ENCODE peak calls at places on chromosomes 6 and 20, in ten cellular contexts. One of them, this sample, is unnamed.

GRCh38 chr6:105257350-105257749 is 77.5 kb upstream of the POPDC3 start:
- DNase-seq in tibial nerve: no peak
- DNase-seq in mammary epithelial cell: no peak
- DNase-seq in ovary: no peak
- DNase-seq in foreskin fibroblast: no peak
- DNase-seq in kidney epithelial cell: no peak
- DNase-seq in glutamatergic neuron: no peak
- DNase-seq in fibroblast of villous mesenchyme: no peak
- DNase-seq in Panc1: no peak
- DNase-seq in GM20000: no peak
- DNase-seq in this sample: no peak

GRCh38 chr20:17640875-17641378 is 41.1 kb downstream of the RRBP1 start:
- DNase-seq in tibial nerve: no peak
- DNase-seq in mammary epithelial cell: no peak
- DNase-seq in ovary: no peak
- DNase-seq in foreskin fibroblast: no peak
- DNase-seq in kidney epithelial cell: no peak
- DNase-seq in glutamatergic neuron: no peak
- DNase-seq in fibroblast of villous mesenchyme: no peak
- DNase-seq in Panc1: no peak
- DNase-seq in GM20000: no peak
- DNase-seq in this sample: no peak

GRCh38 chr20:39775110-39775509 is 813.0 kb downstream of the DHX35 start:
- DNase-seq in tibial nerve: peak; percentile 64
- DNase-seq in mammary epithelial cell: peak; percentile 41
- DNase-seq in ovary: no peak
- DNase-seq in foreskin fibroblast: peak; percentile 77
- DNase-seq in kidney epithelial cell: no peak
- DNase-seq in glutamatergic neuron: no peak
- DNase-seq in fibroblast of villous mesenchyme: peak; percentile 32
- DNase-seq in Panc1: no peak
- DNase-seq in GM20000: no peak
- DNase-seq in this sample: no peak

GRCh38 chr20:6824401-6824800 is 56.9 kb downstream of the BMP2 start:
- DNase-seq in tibial nerve: no peak
- DNase-seq in mammary epithelial cell: no peak
- DNase-seq in ovary: no peak
- DNase-seq in foreskin fibroblast: no peak
- DNase-seq in kidney epithelial cell: no peak
- DNase-seq in glutamatergic neuron: no peak
- DNase-seq in fibroblast of villous mesenchyme: no peak
- DNase-seq in Panc1: no peak
- DNase-seq in GM20000: no peak
- DNase-seq in this sample: no peak

GRCh38 chr6:27092316-27092692 is 155.2 kb upstream of the PRSS16 start:
- DNase-seq in tibial nerve: no peak
- DNase-seq in mammary epithelial cell: no peak
- DNase-seq in ovary: no peak
- DNase-seq in foreskin fibroblast: no peak
- DNase-seq in kidney epithelial cell: no peak
- DNase-seq in glutamatergic neuron: no peak
- DNase-seq in fibroblast of villous mesenchyme: no peak
- DNase-seq in Panc1: no peak
- DNase-seq in GM20000: no peak
- DNase-seq in this sample: no peak

GRCh38 chr6:2900821-2901644 is 2.1 kb downstream of the SERPINB9 start:
- DNase-seq in tibial nerve: no peak
- DNase-seq in mammary epithelial cell: no peak
- DNase-seq in ovary: no peak
- DNase-seq in foreskin fibroblast: peak; percentile 51
- DNase-seq in kidney epithelial cell: no peak
- DNase-seq in glutamatergic neuron: no peak
- DNase-seq in fibroblast of villous mesenchyme: peak; percentile 33
- DNase-seq in Panc1: no peak
- DNase-seq in GM20000: no peak
- DNase-seq in this sample: peak; percentile 37

GRCh38 chr20:37528442-37529213 is 952 bp upstream of the BLCAP start:
- DNase-seq in tibial nerve: no peak
- DNase-seq in mammary epithelial cell: peak; percentile 28
- DNase-seq in ovary: no peak
- DNase-seq in foreskin fibroblast: no peak
- DNase-seq in kidney epithelial cell: no peak
- DNase-seq in glutamatergic neuron: no peak
- DNase-seq in fibroblast of villous mesenchyme: no peak
- DNase-seq in Panc1: no peak
- DNase-seq in GM20000: no peak
- DNase-seq in this sample: no peak

GRCh38 chr6:147758305-147758704 is 249.8 kb downstream of the SAMD5 start:
- DNase-seq in tibial nerve: no peak
- DNase-seq in mammary epithelial cell: no peak
- DNase-seq in ovary: no peak
- DNase-seq in foreskin fibroblast: no peak
- DNase-seq in kidney epithelial cell: no peak
- DNase-seq in glutamatergic neuron: no peak
- DNase-seq in fibroblast of villous mesenchyme: no peak
- DNase-seq in Panc1: no peak
- DNase-seq in GM20000: no peak
- DNase-seq in this sample: no peak

GRCh38 chr6:119147101-119148053 is 68.9 kb upstream of the FAM184A start:
- DNase-seq in tibial nerve: no peak
- DNase-seq in mammary epithelial cell: peak; percentile 93
- DNase-seq in ovary: peak; percentile 40
- DNase-seq in foreskin fibroblast: peak; percentile 98
- DNase-seq in kidney epithelial cell: peak; percentile 95
- DNase-seq in glutamatergic neuron: no peak
- DNase-seq in fibroblast of villous mesenchyme: peak; percentile 97
- DNase-seq in Panc1: peak; percentile 94
- DNase-seq in GM20000: peak; percentile 63
- DNase-seq in this sample: no peak

GRCh38 chr6:48826884-48827701 is 636.0 kb downstream of the MMUT start:
- DNase-seq in tibial nerve: no peak
- DNase-seq in mammary epithelial cell: peak; percentile 100
- DNase-seq in ovary: no peak
- DNase-seq in foreskin fibroblast: peak; percentile 96
- DNase-seq in kidney epithelial cell: peak; percentile 88
- DNase-seq in glutamatergic neuron: no peak
- DNase-seq in fibroblast of villous mesenchyme: peak; percentile 96
- DNase-seq in Panc1: peak; percentile 92
- DNase-seq in GM20000: no peak
- DNase-seq in this sample: peak; percentile 89

GRCh38 chr20:7980332-7981046 is 39.1 kb downstream of the TMX4 start:
- DNase-seq in tibial nerve: no peak
- DNase-seq in mammary epithelial cell: peak; percentile 50
- DNase-seq in ovary: no peak
- DNase-seq in foreskin fibroblast: peak; percentile 77
- DNase-seq in kidney epithelial cell: no peak
- DNase-seq in glutamatergic neuron: no peak
- DNase-seq in fibroblast of villous mesenchyme: peak; percentile 60
- DNase-seq in Panc1: peak; percentile 17
- DNase-seq in GM20000: peak; percentile 32
- DNase-seq in this sample: peak; percentile 38

GRCh38 chr6:5747379-5747778 is 259.3 kb downstream of the NRN1 start:
- DNase-seq in tibial nerve: no peak
- DNase-seq in mammary epithelial cell: no peak
- DNase-seq in ovary: no peak
- DNase-seq in foreskin fibroblast: no peak
- DNase-seq in kidney epithelial cell: no peak
- DNase-seq in glutamatergic neuron: no peak
- DNase-seq in fibroblast of villous mesenchyme: no peak
- DNase-seq in Panc1: no peak
- DNase-seq in GM20000: no peak
- DNase-seq in this sample: no peak

GRCh38 chr6:5745081-5745480 is 261.6 kb downstream of the NRN1 start:
- DNase-seq in tibial nerve: no peak
- DNase-seq in mammary epithelial cell: no peak
- DNase-seq in ovary: no peak
- DNase-seq in foreskin fibroblast: no peak
- DNase-seq in kidney epithelial cell: no peak
- DNase-seq in glutamatergic neuron: no peak
- DNase-seq in fibroblast of villous mesenchyme: no peak
- DNase-seq in Panc1: no peak
- DNase-seq in GM20000: no peak
- DNase-seq in this sample: no peak

GRCh38 chr6:5749016-5749665 is 257.6 kb downstream of the NRN1 start:
- DNase-seq in tibial nerve: no peak
- DNase-seq in mammary epithelial cell: no peak
- DNase-seq in ovary: no peak
- DNase-seq in foreskin fibroblast: no peak
- DNase-seq in kidney epithelial cell: no peak
- DNase-seq in glutamatergic neuron: no peak
- DNase-seq in fibroblast of villous mesenchyme: no peak
- DNase-seq in Panc1: no peak
- DNase-seq in GM20000: no peak
- DNase-seq in this sample: no peak

GRCh38 chr6:5744497-5744896 is 262.2 kb downstream of the NRN1 start:
- DNase-seq in tibial nerve: no peak
- DNase-seq in mammary epithelial cell: no peak
- DNase-seq in ovary: no peak
- DNase-seq in foreskin fibroblast: no peak
- DNase-seq in kidney epithelial cell: no peak
- DNase-seq in glutamatergic neuron: no peak
- DNase-seq in fibroblast of villous mesenchyme: no peak
- DNase-seq in Panc1: no peak
- DNase-seq in GM20000: no peak
- DNase-seq in this sample: no peak

DNA sequence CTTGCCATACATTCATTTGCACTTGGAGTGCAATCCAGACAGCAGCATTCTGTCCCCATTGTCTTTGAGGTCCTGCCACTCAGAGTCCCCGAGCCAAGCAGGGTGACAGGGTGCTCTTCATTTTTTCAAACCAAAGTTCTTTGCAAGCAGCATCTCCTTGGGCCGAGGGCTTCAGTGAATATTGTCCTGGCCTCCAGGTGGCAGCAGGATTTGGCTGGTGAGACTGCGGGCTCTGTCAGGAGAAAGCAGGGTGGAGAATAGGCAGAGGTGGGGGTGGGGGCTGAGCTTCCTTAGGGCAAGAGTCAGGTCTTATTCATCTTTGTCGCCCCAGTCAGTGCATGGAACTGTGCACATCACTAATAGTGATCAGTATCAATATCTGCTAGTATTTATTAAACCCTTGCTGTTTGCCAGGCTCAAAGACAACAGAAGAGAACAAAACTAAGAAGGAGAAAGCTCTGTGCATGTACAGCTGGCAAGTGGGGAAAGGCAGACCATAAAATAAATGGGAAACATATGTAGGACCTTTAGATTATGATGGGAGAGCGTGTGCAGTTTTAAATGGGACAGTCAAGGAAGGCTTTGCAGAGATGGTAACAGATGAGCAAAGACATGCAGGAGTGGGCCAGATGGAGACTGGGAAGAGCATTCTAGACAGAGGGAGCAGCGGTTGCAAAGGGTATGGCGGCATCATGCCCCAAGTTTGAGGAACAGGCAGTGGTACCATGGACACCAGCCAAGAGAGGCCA is 260.2 kb downstream of the NRN1 start:
- DNase-seq in tibial nerve: no peak
- DNase-seq in mammary epithelial cell: no peak
- DNase-seq in ovary: no peak
- DNase-seq in foreskin fibroblast: peak; percentile 55
- DNase-seq in kidney epithelial cell: no peak
- DNase-seq in glutamatergic neuron: peak; percentile 46
- DNase-seq in fibroblast of villous mesenchyme: no peak
- DNase-seq in Panc1: no peak
- DNase-seq in GM20000: no peak
- DNase-seq in this sample: no peak
- TF ChIP-seq CTCF in tibial nerve: no peak
- TF ChIP-seq CTCF in mammary epithelial cell: no peak
- TF ChIP-seq CTCF in ovary: no peak
- TF ChIP-seq CTCF in foreskin fibroblast: peak; percentile 40
- TF ChIP-seq CTCF in kidney epithelial cell: peak; percentile 17
- TF ChIP-seq CTCF in glutamatergic neuron: no peak
- TF ChIP-seq CTCF in fibroblast of villous mesenchyme: peak; percentile 9
- TF ChIP-seq CTCF in Panc1: no peak
- TF ChIP-seq CTCF in GM20000: no peak
- TF ChIP-seq CTCF in this sample: peak; percentile 17

GRCh38 chr6:168333039-168333438 is 13.5 kb upstream of the DACT2 start:
- DNase-seq in tibial nerve: no peak
- DNase-seq in mammary epithelial cell: no peak
- DNase-seq in ovary: no peak
- DNase-seq in foreskin fibroblast: no peak
- DNase-seq in kidney epithelial cell: no peak
- DNase-seq in glutamatergic neuron: no peak
- DNase-seq in fibroblast of villous mesenchyme: no peak
- DNase-seq in Panc1: no peak
- DNase-seq in GM20000: no peak
- DNase-seq in this sample: no peak
- TF ChIP-seq CTCF in tibial nerve: peak; percentile 20
- TF ChIP-seq CTCF in mammary epithelial cell: no peak
- TF ChIP-seq CTCF in ovary: no peak
- TF ChIP-seq CTCF in foreskin fibroblast: no peak
- TF ChIP-seq CTCF in kidney epithelial cell: peak; percentile 16
- TF ChIP-seq CTCF in glutamatergic neuron: peak; percentile 68
- TF ChIP-seq CTCF in fibroblast of villous mesenchyme: peak; percentile 41
- TF ChIP-seq CTCF in Panc1: peak; percentile 90
- TF ChIP-seq CTCF in GM20000: no peak
- TF ChIP-seq CTCF in this sample: peak; percentile 39

DNA sequence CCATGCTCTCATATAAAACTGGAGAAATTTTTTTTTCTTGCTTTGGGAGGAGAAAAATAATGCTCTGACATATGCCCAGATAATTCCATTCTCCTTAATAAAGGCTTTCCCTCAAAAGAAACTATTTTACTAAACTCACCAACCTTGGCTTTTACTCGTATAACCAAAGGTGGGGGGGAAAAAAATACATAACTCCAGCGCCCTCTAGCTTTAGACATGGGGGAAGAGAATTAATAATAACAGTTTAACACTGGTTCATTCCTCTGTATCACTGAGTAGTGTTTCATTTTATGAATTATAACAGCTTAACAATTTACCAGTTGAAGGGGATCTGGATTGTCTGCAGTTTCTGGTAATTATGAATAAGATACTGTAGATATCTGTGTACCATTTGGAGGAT is 1226.1 kb downstream of the GRIK2 start:
- DNase-seq in tibial nerve: no peak
- DNase-seq in mammary epithelial cell: peak; percentile 3
- DNase-seq in ovary: no peak
- DNase-seq in foreskin fibroblast: no peak
- DNase-seq in kidney epithelial cell: no peak
- DNase-seq in glutamatergic neuron: no peak
- DNase-seq in fibroblast of villous mesenchyme: peak; percentile 1
- DNase-seq in Panc1: no peak
- DNase-seq in GM20000: peak; percentile 2
- DNase-seq in this sample: peak; percentile 48
- TF ChIP-seq CTCF in tibial nerve: no peak
- TF ChIP-seq CTCF in mammary epithelial cell: peak; percentile 63
- TF ChIP-seq CTCF in ovary: no peak
- TF ChIP-seq CTCF in foreskin fibroblast: peak; percentile 28
- TF ChIP-seq CTCF in kidney epithelial cell: peak; percentile 65
- TF ChIP-seq CTCF in glutamatergic neuron: peak; percentile 45
- TF ChIP-seq CTCF in fibroblast of villous mesenchyme: peak; percentile 29
- TF ChIP-seq CTCF in Panc1: peak; percentile 43
- TF ChIP-seq CTCF in GM20000: no peak
- TF ChIP-seq CTCF in this sample: peak; percentile 29

DNA sequence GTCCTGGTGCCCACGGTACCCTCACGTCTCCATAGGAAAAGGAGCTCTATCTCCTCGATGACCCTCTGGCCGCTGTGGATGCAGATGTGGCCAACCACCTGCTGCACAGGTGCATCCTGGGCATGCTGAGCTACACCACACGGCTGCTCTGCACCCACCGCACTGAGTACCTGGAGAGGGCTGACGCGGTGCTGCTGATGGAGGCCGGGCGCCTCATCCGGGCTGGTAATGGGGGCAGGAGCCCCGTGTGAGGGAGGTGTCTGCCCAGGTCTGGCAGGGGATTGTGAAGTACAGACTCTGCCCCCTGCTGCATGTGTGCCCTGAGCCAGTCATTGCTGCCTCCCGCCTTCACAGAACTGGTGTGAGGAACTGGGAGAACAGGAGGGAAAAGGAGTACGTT is 12.4 kb downstream of the DLK2 start:
- DNase-seq in tibial nerve: no peak
- DNase-seq in mammary epithelial cell: no peak
- DNase-seq in ovary: no peak
- DNase-seq in foreskin fibroblast: no peak
- DNase-seq in kidney epithelial cell: no peak
- DNase-seq in glutamatergic neuron: no peak
- DNase-seq in fibroblast of villous mesenchyme: no peak
- DNase-seq in Panc1: no peak
- DNase-seq in GM20000: no peak
- DNase-seq in this sample: no peak
- TF ChIP-seq CTCF in tibial nerve: no peak
- TF ChIP-seq CTCF in mammary epithelial cell: no peak
- TF ChIP-seq CTCF in ovary: no peak
- TF ChIP-seq CTCF in foreskin fibroblast: no peak
- TF ChIP-seq CTCF in kidney epithelial cell: no peak
- TF ChIP-seq CTCF in glutamatergic neuron: no peak
- TF ChIP-seq CTCF in fibroblast of villous mesenchyme: no peak
- TF ChIP-seq CTCF in Panc1: no peak
- TF ChIP-seq CTCF in GM20000: no peak
- TF ChIP-seq CTCF in this sample: no peak